ENCODE peak calls at places on chromosome 21, in seven cellular contexts. G is fibroblast of lung, Q is HL-60, I is vagina, V is tibial nerve, A is A549, U is BJ. X is an unnamed sample.
A peak's percentile ranks its signal among the peaks of the same experiment; 100 is the strongest.

GRCh38 chr21:16022121-16022520 is 292.3 kb downstream of the USP25 start:
- DNase-seq in V (no peak), U (no peak), G (no peak), A (no peak), Q (no peak), I (no peak), X (no peak)

GRCh38 chr21:20946701-20947100 is 51.5 kb upstream of the NCAM2 start:
- DNase-seq in U (no peak), I (no peak), A (no peak), V (no peak), G (no peak), Q (no peak), X (no peak)

GRCh38 chr21:45302082-45303061 is 14.7 kb upstream of the POFUT2 start:
- DNase-seq in G (no peak), V (peak; percentile 64), Q (no peak), A (no peak), U (no peak), I (no peak), X (no peak)

GRCh38 chr21:20721151-20721550 is 277.1 kb upstream of the NCAM2 start:
- DNase-seq in U (no peak), A (no peak), V (no peak), I (no peak), G (peak; percentile 50), Q (no peak), X (no peak)

GRCh38 chr21:44691686-44692085 is 5.3 kb upstream of the KRTAP10-12 start:
- DNase-seq in I (no peak), U (no peak), Q (no peak), G (no peak), V (no peak), A (no peak), X (no peak)

GRCh38 chr21:20257052-20257451 is 741.2 kb upstream of the NCAM2 start:
- DNase-seq in Q (no peak), U (no peak), V (no peak), A (no peak), I (no peak), G (no peak), X (no peak)

GRCh38 chr21:45089964-45090363 is 15.6 kb downstream of the ADARB1 start:
- DNase-seq in U (no peak), G (no peak), I (no peak), Q (no peak), A (no peak), V (no peak), X (no peak)

GRCh38 chr21:45856422-45856821 is 125.1 kb upstream of the COL6A1 start:
- DNase-seq in Q (no peak), I (no peak), U (no peak), A (no peak), V (no peak), G (no peak), X (no peak)

GRCh38 chr21:45324430-45325205 is 36.9 kb upstream of the POFUT2 start:
- DNase-seq in U (no peak), Q (no peak), A (peak; percentile 67), I (no peak), V (no peak), G (no peak), X (no peak)

GRCh38 chr21:28540514-28540913 is 452.2 kb downstream of the LTN1 start:
- DNase-seq in Q (no peak), A (no peak), U (peak; percentile 55), G (peak; percentile 79), I (no peak), V (no peak), X (peak; percentile 23)

GRCh38 chr21:45857761-45858160 is 123.8 kb upstream of the COL6A1 start:
- DNase-seq in G (no peak), U (no peak), I (no peak), V (no peak), A (no peak), Q (no peak), X (no peak)

GRCh38 chr21:33101300-33102005 is 31.5 kb downstream of the OLIG1 start:
- DNase-seq in A (no peak), G (no peak), Q (peak; percentile 66), I (no peak), U (no peak), V (no peak), X (no peak)

GRCh38 chr21:33099131-33099530 is 29.2 kb downstream of the OLIG1 start:
- DNase-seq in V (no peak), G (no peak), Q (no peak), U (no peak), I (no peak), A (no peak), X (no peak)

GRCh38 chr21:33109574-33110339 is 39.8 kb downstream of the OLIG1 start:
- DNase-seq in U (no peak), G (no peak), Q (peak; percentile 87), V (no peak), I (no peak), A (no peak), X (no peak)

GRCh38 chr21:33110340-33110715 is 40.4 kb downstream of the OLIG1 start:
- DNase-seq in A (no peak), V (no peak), Q (no peak), G (no peak), I (no peak), U (no peak), X (no peak)

GRCh38 chr21:33105088-33105487 is 35.1 kb downstream of the OLIG1 start:
- DNase-seq in G (no peak), U (no peak), A (no peak), Q (no peak), V (no peak), I (no peak), X (no peak)
- H3K4me3 ChIP-seq in G (no peak overlapping the region), U (no peak overlapping the region), A (no peak overlapping the region), Q (no peak overlapping the region), V (no peak overlapping the region), I (no peak overlapping the region), X (no peak overlapping the region)

GRCh38 chr21:17527240-17527639 is 14.4 kb downstream of the CXADR start:
- DNase-seq in G (peak; percentile 89), U (no peak), I (no peak), Q (no peak), A (peak; percentile 77), V (no peak), X (no peak)

GRCh38 chr21:17527711-17528110 is 14.9 kb downstream of the CXADR start:
- DNase-seq in U (no peak), G (no peak), A (no peak), Q (no peak), V (no peak), I (no peak), X (no peak)

GRCh38 chr21:17523007-17523451 is 10.2 kb downstream of the CXADR start:
- DNase-seq in G (no peak), U (no peak), A (peak; percentile 22), V (no peak), I (no peak), Q (no peak), X (no peak)

GRCh38 chr21:17526771-17527170 is 13.9 kb downstream of the CXADR start:
- DNase-seq in A (no peak), I (no peak), Q (no peak), U (no peak), V (no peak), G (no peak), X (no peak)

DNA sequence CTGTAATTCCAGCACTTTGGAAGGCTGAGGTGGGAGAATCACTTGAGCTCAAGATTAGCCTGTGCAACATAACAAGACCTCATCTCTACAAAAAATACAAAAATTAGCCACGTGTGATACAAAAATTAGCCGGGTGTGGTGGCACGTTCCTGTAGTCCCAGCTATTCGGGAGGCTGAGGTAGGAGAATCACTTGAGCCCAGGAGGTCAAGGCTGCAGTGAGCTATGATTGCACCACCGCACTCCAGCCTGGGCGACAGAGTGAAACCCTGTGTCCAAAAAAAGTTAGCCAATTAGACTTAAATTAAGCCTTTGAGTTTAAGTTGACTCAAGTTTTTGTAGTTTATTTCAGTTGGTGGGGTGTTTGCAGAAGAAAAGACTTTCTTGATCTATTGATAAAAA is 11.8 kb downstream of the CXADR start:
- DNase-seq in A (no peak), U (no peak), Q (no peak), V (no peak), I (no peak), G (no peak), X (no peak)
- TF ChIP-seq CTCF in A (no peak), U (no peak), Q (no peak), V (no peak), I (no peak), G (no peak), X (no peak)

GRCh38 chr21:17451364-17451869 is 61.4 kb upstream of the CXADR start:
- DNase-seq in I (no peak), G (peak; percentile 82), V (no peak), A (peak; percentile 46), Q (no peak), U (no peak), X (no peak)

GRCh38 chr21:17458279-17458678 is 54.6 kb upstream of the CXADR start:
- DNase-seq in Q (no peak), G (no peak), V (no peak), A (no peak), U (no peak), I (no peak), X (no peak)

GRCh38 chr21:17455451-17455850 is 57.4 kb upstream of the CXADR start:
- DNase-seq in I (no peak), A (peak; percentile 18), G (no peak), U (no peak), V (no peak), Q (no peak), X (no peak)

GRCh38 chr21:17454315-17455027 is 58.4 kb upstream of the CXADR start:
- DNase-seq in A (peak; percentile 92), I (no peak), U (peak; percentile 47), G (peak; percentile 90), V (peak; percentile 61), Q (peak; percentile 15), X (peak; percentile 49)

GRCh38 chr21:17455028-17455353 is 57.9 kb upstream of the CXADR start:
- DNase-seq in Q (no peak), V (no peak), A (no peak), U (no peak), I (no peak), G (no peak), X (no peak)
- H3K4me3 ChIP-seq in Q (no peak overlapping the region), V (no peak overlapping the region), A (peak overlapping the region; percentile 32), U (no peak overlapping the region), I (no peak overlapping the region), G (no peak overlapping the region), X (no peak overlapping the region)

GRCh38 chr21:33901421-33902288 is 13.9 kb downstream of the ATP5PO start:
- DNase-seq in V (no peak), A (peak; percentile 62), G (peak; percentile 70), U (no peak), Q (peak; percentile 70), I (no peak), X (no peak)
- TF ChIP-seq CTCF in V (peak; percentile 53), A (peak; percentile 17), G (peak; percentile 43), U (peak; percentile 67), Q (peak; percentile 42), I (peak; percentile 46), X (peak; percentile 69)